ENCODE peak calls at places on chromosomes 3 and 15, in four cellular contexts. One of them, this sample, is unnamed.

GRCh38 chr15:77010842-77011241 is 15.9 kb downstream of the PSTPIP1 start:
- DNase-seq in HepG2: no peak
- DNase-seq in H1: no peak
- DNase-seq in K562: no peak
- DNase-seq in this sample: no peak

GRCh38 chr3:114775395-114775794 is 371.7 kb downstream of the ZBTB20 start:
- DNase-seq in HepG2: no peak
- DNase-seq in H1: no peak
- DNase-seq in K562: no peak
- DNase-seq in this sample: no peak

GRCh38 chr3:126014252-126014651 is 45.3 kb downstream of the ROPN1B start:
- DNase-seq in HepG2: no peak
- DNase-seq in H1: no peak
- DNase-seq in K562: no peak
- DNase-seq in this sample: no peak

GRCh38 chr3:142270407-142270806 is 45.0 kb upstream of the GK5 start:
- DNase-seq in HepG2: no peak
- DNase-seq in H1: no peak
- DNase-seq in K562: no peak
- DNase-seq in this sample: no peak

GRCh38 chr15:90184119-90184785 is 16.9 kb upstream of the SEMA4B start:
- DNase-seq in HepG2: peak; percentile 24
- DNase-seq in H1: no peak
- DNase-seq in K562: peak; percentile 84
- DNase-seq in this sample: no peak

GRCh38 chr15:81091889-81092558 is 42.0 kb upstream of the CFAP161 start:
- DNase-seq in HepG2: peak; percentile 13
- DNase-seq in H1: no peak
- DNase-seq in K562: peak; percentile 24
- DNase-seq in this sample: no peak

GRCh38 chr3:88321696-88322095 is 171.9 kb downstream of the C3orf38 start:
- DNase-seq in HepG2: no peak
- DNase-seq in H1: no peak
- DNase-seq in K562: no peak
- DNase-seq in this sample: no peak

GRCh38 chr3:84946240-84946639 is 12.5 kb upstream of the CADM2 start:
- DNase-seq in HepG2: no peak
- DNase-seq in H1: no peak
- DNase-seq in K562: no peak
- DNase-seq in this sample: no peak

GRCh38 chr15:75307778-75308390 is 25.2 kb downstream of the GOLGA6D start:
- DNase-seq in HepG2: peak; percentile 58
- DNase-seq in H1: peak; percentile 60
- DNase-seq in K562: peak; percentile 72
- DNase-seq in this sample: peak; percentile 90

GRCh38 chr3:141405581-141405980 is 37.3 kb downstream of the ZBTB38 start:
- DNase-seq in HepG2: no peak
- DNase-seq in H1: no peak
- DNase-seq in K562: no peak
- DNase-seq in this sample: no peak

GRCh38 chr3:23333633-23334032 is 130.5 kb downstream of the UBE2E2 start:
- DNase-seq in HepG2: no peak
- DNase-seq in H1: no peak
- DNase-seq in K562: no peak
- DNase-seq in this sample: no peak

GRCh38 chr15:94749848-94750617 is 518.7 kb downstream of the MCTP2 start:
- DNase-seq in HepG2: no peak
- DNase-seq in H1: no peak
- DNase-seq in K562: no peak
- DNase-seq in this sample: no peak

GRCh38 chr15:89121414-89121813 is 33.2 kb downstream of the ABHD2 start:
- DNase-seq in HepG2: peak; percentile 78
- DNase-seq in H1: no peak
- DNase-seq in K562: no peak
- DNase-seq in this sample: no peak

GRCh38 chr3:170356596-170357175 is 829 bp upstream of the SKIL start:
- DNase-seq in HepG2: peak; percentile 83
- DNase-seq in H1: peak; percentile 69
- DNase-seq in K562: peak; percentile 93
- DNase-seq in this sample: peak; percentile 82
- TF ChIP-seq CTCF in HepG2: peak; percentile 41
- TF ChIP-seq CTCF in H1: peak; percentile 10
- TF ChIP-seq CTCF in K562: peak; percentile 36
- TF ChIP-seq CTCF in this sample: no peak

GRCh38 chr15:74010929-74011540 is 16.5 kb downstream of the PML start:
- DNase-seq in HepG2: peak; percentile 16
- DNase-seq in H1: no peak
- DNase-seq in K562: no peak
- DNase-seq in this sample: no peak

GRCh38 chr15:74011610-74012009 is 17.1 kb downstream of the PML start:
- DNase-seq in HepG2: no peak
- DNase-seq in H1: no peak
- DNase-seq in K562: no peak
- DNase-seq in this sample: no peak

GRCh38 chr15:74008901-74009300 is 14.4 kb downstream of the PML start:
- DNase-seq in HepG2: no peak
- DNase-seq in H1: no peak
- DNase-seq in K562: no peak
- DNase-seq in this sample: no peak

GRCh38 chr15:74006774-74007639 is 12.5 kb downstream of the PML start:
- DNase-seq in HepG2: no peak
- DNase-seq in H1: no peak
- DNase-seq in K562: no peak
- DNase-seq in this sample: no peak

DNA sequence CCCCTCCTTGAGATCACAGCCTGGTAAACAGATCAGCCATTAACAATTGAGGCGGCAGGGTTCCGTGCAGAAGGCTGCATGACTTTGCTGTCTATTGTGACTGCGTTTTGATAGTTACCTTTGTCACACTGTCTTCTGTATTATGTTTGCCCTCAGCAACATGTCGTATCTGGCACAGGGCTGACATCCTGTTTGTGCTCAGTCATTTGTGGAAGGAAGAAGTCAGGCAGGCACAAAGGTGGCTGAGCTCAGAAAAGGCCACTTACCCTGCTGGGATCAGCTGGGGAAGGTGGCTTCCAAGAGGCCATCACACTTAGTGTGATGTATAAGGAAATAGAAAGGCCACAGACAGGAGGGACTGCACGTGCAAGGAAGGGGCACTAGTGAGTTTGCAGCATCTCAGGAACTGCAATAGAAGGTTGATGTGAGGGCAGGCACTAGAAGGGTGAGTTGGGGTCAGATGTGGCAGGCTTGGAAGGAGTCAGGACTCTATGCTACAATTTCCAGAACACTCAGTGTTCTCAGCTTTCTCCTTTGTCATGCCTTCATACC is 13.4 kb downstream of the PML start:
- DNase-seq in HepG2: no peak
- DNase-seq in H1: no peak
- DNase-seq in K562: no peak
- DNase-seq in this sample: no peak
- TF ChIP-seq JUN in HepG2: no peak
- TF ChIP-seq JUN in H1: no peak
- TF ChIP-seq JUN in K562: no peak
- TF ChIP-seq JUN in this sample: no peak

GRCh38 chr15:58405865-58406264 is 25.9 kb upstream of the LIPC start:
- DNase-seq in HepG2: no peak
- DNase-seq in H1: no peak
- DNase-seq in K562: no peak
- DNase-seq in this sample: no peak

GRCh38 chr15:58404722-58405121 is 27.1 kb upstream of the LIPC start:
- DNase-seq in HepG2: no peak
- DNase-seq in H1: no peak
- DNase-seq in K562: no peak
- DNase-seq in this sample: no peak

GRCh38 chr15:58409861-58410260 is 21.9 kb upstream of the LIPC start:
- DNase-seq in HepG2: no peak
- DNase-seq in H1: no peak
- DNase-seq in K562: no peak
- DNase-seq in this sample: no peak

GRCh38 chr15:58407786-58408185 is 24.0 kb upstream of the LIPC start:
- DNase-seq in HepG2: no peak
- DNase-seq in H1: no peak
- DNase-seq in K562: no peak
- DNase-seq in this sample: no peak

DNA sequence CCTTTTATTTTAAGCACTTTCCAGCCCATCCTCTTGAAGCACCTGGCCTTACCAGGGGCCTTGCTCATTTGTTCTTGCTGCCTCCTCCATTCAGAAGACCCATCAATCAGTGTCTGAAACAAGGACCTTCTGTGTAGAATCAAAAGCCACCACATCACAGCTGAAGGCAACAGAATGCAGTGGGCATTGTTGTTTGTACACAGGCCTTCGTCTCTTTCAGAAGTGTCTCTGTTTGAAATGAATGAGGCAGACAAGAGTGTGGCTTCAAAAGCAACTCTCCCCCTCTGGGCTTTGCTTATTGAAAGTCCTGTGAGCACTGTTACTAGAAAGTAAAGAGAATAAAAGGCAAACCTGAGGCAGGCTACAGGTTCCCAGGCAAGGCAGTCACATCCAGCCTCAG is 24.4 kb upstream of the LIPC start:
- DNase-seq in HepG2: no peak
- DNase-seq in H1: no peak
- DNase-seq in K562: no peak
- DNase-seq in this sample: no peak
- TF ChIP-seq ATF2 in HepG2: no peak
- TF ChIP-seq ATF2 in H1: no peak
- TF ChIP-seq ATF2 in K562: no peak
- TF ChIP-seq ATF2 in this sample: no peak

GRCh38 chr3:134333522-134334181 is 40.6 kb downstream of the AMOTL2 start:
- DNase-seq in HepG2: peak; percentile 45
- DNase-seq in H1: no peak
- DNase-seq in K562: no peak
- DNase-seq in this sample: no peak
- TF ChIP-seq CTCF in HepG2: no peak
- TF ChIP-seq CTCF in H1: no peak
- TF ChIP-seq CTCF in K562: no peak
- TF ChIP-seq CTCF in this sample: no peak

DNA sequence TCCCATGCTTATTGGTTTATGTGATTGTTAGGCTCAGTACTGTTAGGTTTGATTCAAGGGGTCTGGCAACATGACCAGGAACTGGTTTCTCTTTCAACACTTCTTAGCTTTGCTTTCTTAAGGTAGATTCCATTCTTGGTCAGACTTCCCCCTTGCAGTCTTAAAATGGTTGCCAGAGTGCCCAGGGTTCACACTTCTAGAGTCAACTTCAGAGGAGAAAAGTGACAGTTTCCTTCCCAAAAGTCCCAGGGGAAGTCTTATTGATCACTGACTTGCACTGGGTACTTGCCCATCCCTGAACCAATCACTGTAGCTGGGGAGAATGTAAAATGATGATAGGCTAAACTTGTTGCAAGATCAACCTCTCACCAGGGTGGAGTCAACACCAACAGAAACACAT is 14.1 kb downstream of the MGLL start:
- DNase-seq in HepG2: no peak
- DNase-seq in H1: no peak
- DNase-seq in K562: no peak
- DNase-seq in this sample: no peak
- TF ChIP-seq JUN in HepG2: no peak
- TF ChIP-seq JUN in H1: no peak
- TF ChIP-seq JUN in K562: no peak
- TF ChIP-seq JUN in this sample: no peak

GRCh38 chr3:72658466-72659100 is 189.7 kb downstream of the SHQ1 start:
- DNase-seq in HepG2: peak; percentile 40
- DNase-seq in H1: no peak
- DNase-seq in K562: no peak
- DNase-seq in this sample: no peak

GRCh38 chr3:72657666-72658065 is 190.6 kb downstream of the SHQ1 start:
- DNase-seq in HepG2: peak; percentile 40
- DNase-seq in H1: no peak
- DNase-seq in K562: no peak
- DNase-seq in this sample: no peak

GRCh38 chr3:72660270-72661114 is 187.8 kb downstream of the SHQ1 start:
- DNase-seq in HepG2: no peak
- DNase-seq in H1: no peak
- DNase-seq in K562: no peak
- DNase-seq in this sample: no peak

GRCh38 chr3:72661115-72661457 is 187.2 kb downstream of the SHQ1 start:
- DNase-seq in HepG2: no peak
- DNase-seq in H1: no peak
- DNase-seq in K562: no peak
- DNase-seq in this sample: no peak

DNA sequence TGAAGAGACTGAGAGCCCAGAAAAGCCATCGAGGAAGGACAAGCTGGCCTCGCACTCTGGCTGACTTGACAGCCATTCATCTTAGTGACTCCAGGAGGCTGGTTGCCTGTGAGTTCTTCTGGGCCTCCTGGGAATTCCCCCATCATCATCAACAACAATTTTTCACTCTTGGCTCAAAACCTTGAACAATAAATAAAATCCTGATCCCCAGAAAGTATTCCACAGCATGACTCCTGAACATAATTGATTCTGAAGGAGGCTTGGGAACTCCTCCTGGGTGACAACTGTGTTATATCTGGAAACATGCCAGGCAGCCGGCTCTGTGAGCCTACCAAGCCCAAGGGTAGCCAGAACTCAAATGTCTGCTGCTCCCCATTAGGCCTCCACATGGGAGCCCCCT is 188.6 kb downstream of the SHQ1 start:
- DNase-seq in HepG2: no peak
- DNase-seq in H1: no peak
- DNase-seq in K562: no peak
- DNase-seq in this sample: no peak
- TF ChIP-seq ATF2 in HepG2: no peak
- TF ChIP-seq ATF2 in H1: no peak
- TF ChIP-seq ATF2 in K562: no peak
- TF ChIP-seq ATF2 in this sample: no peak

GRCh38 chr15:31571676-31572075 is 245.0 kb downstream of the KLF13 start:
- DNase-seq in HepG2: no peak
- DNase-seq in H1: no peak
- DNase-seq in K562: no peak
- DNase-seq in this sample: no peak
- TF ChIP-seq CTCF in HepG2: no peak
- TF ChIP-seq CTCF in H1: peak; percentile 22
- TF ChIP-seq CTCF in K562: peak; percentile 32
- TF ChIP-seq CTCF in this sample: no peak

DNA sequence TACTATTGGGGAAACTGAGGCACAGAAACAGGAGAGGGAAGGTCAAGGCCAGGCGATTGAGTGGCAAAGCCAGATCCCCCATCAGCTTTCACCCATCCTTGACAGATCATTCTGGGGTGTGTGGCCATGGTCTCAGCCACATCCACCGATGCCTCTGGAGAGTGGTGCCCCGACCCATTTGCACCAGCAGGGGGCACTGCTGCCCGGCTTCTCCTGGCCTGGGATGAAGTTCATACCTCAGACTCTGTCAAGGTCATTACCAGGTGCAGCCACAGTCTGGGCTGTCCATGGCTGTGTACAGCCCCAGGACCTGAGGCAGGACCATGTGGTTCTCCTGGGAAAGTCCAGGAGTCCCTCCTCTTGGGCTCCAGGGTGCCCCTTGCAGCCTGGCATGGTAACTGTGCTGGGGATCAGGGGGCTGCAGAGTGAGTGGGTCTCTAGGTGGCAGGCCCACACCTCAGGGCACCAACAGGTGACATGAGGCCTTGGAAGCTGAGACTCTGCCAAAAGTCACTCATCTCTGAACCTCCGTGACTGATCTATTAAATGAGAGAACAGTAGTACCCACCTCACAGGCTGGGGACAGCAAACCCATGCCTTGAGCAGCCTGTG is 67.3 kb downstream of the CACNA2D2 start:
- DNase-seq in HepG2: peak; percentile 50
- DNase-seq in H1: peak; percentile 50
- DNase-seq in K562: peak; percentile 83
- DNase-seq in this sample: peak; percentile 89
- TF ChIP-seq JUN in HepG2: no peak
- TF ChIP-seq JUN in H1: no peak
- TF ChIP-seq JUN in K562: no peak
- TF ChIP-seq JUN in this sample: no peak